ENCODE peak calls at places on chromosome 14, in six cellular contexts. One of them, this sample, is unnamed.
A peak's percentile ranks its signal among the peaks of the same experiment; 100 is the strongest.

GRCh38 chr14:88879016-88879415 is 54.6 kb downstream of the TTC8 start:
- DNase-seq in H1: no peak
- DNase-seq in GM23248: peak; percentile 94
- DNase-seq in MM.1S: no peak
- DNase-seq in GM12878: no peak
- DNase-seq in astrocyte: peak; percentile 85
- DNase-seq in this sample: no peak

GRCh38 chr14:77630111-77630510 is 13.7 kb upstream of the SPTLC2 start:
- DNase-seq in H1: no peak
- DNase-seq in GM23248: no peak
- DNase-seq in MM.1S: no peak
- DNase-seq in GM12878: no peak
- DNase-seq in astrocyte: no peak
- DNase-seq in this sample: no peak

GRCh38 chr14:51846631-51847488 is 13.6 kb upstream of the GNG2 start:
- DNase-seq in H1: peak; percentile 82
- DNase-seq in GM23248: no peak
- DNase-seq in MM.1S: peak; percentile 58
- DNase-seq in GM12878: peak; percentile 93
- DNase-seq in astrocyte: peak; percentile 42
- DNase-seq in this sample: peak; percentile 93

GRCh38 chr14:92922883-92923743 is at the start of gene CHGA:
- DNase-seq in H1: peak; percentile 94
- DNase-seq in GM23248: peak; percentile 47
- DNase-seq in MM.1S: no peak
- DNase-seq in GM12878: no peak
- DNase-seq in astrocyte: peak; percentile 8
- DNase-seq in this sample: peak; percentile 89

GRCh38 chr14:54659365-54659764 is 92.4 kb downstream of the SAMD4A start:
- DNase-seq in H1: no peak
- DNase-seq in GM23248: no peak
- DNase-seq in MM.1S: no peak
- DNase-seq in GM12878: no peak
- DNase-seq in astrocyte: no peak
- DNase-seq in this sample: no peak

GRCh38 chr14:106872619-106873446 is 1346.5 kb downstream of the TMEM121 start:
- DNase-seq in H1: peak; percentile 48
- DNase-seq in GM23248: peak; percentile 24
- DNase-seq in MM.1S: peak; percentile 54
- DNase-seq in GM12878: no peak
- DNase-seq in astrocyte: no peak
- DNase-seq in this sample: peak; percentile 3

GRCh38 chr14:105568859-105569766 is 42.7 kb downstream of the TMEM121 start:
- DNase-seq in H1: no peak
- DNase-seq in GM23248: no peak
- DNase-seq in MM.1S: no peak
- DNase-seq in GM12878: no peak
- DNase-seq in astrocyte: no peak
- DNase-seq in this sample: no peak

GRCh38 chr14:87131879-87132278 is 861.1 kb downstream of the GALC start:
- DNase-seq in H1: no peak
- DNase-seq in GM23248: peak; percentile 41
- DNase-seq in MM.1S: no peak
- DNase-seq in GM12878: no peak
- DNase-seq in astrocyte: peak; percentile 88
- DNase-seq in this sample: peak; percentile 35

GRCh38 chr14:104819361-104819771 is 18.5 kb downstream of the ZBTB42 start:
- DNase-seq in H1: no peak
- DNase-seq in GM23248: no peak
- DNase-seq in MM.1S: no peak
- DNase-seq in GM12878: no peak
- DNase-seq in astrocyte: no peak
- DNase-seq in this sample: no peak

GRCh38 chr14:103627073-103628025 is 1.7 kb upstream of the KLC1 start:
- DNase-seq in H1: no peak
- DNase-seq in GM23248: no peak
- DNase-seq in MM.1S: no peak
- DNase-seq in GM12878: no peak
- DNase-seq in astrocyte: no peak
- DNase-seq in this sample: no peak

GRCh38 chr14:103623883-103624482 is 5.0 kb upstream of the KLC1 start:
- DNase-seq in H1: no peak
- DNase-seq in GM23248: peak; percentile 43
- DNase-seq in MM.1S: no peak
- DNase-seq in GM12878: no peak
- DNase-seq in astrocyte: no peak
- DNase-seq in this sample: no peak

GRCh38 chr14:103624860-103625259 is 4.2 kb upstream of the KLC1 start:
- DNase-seq in H1: no peak
- DNase-seq in GM23248: peak; percentile 96
- DNase-seq in MM.1S: no peak
- DNase-seq in GM12878: no peak
- DNase-seq in astrocyte: peak; percentile 56
- DNase-seq in this sample: no peak

GRCh38 chr14:103626150-103626850 is 2.7 kb upstream of the KLC1 start:
- DNase-seq in H1: no peak
- DNase-seq in GM23248: peak; percentile 10
- DNase-seq in MM.1S: peak; percentile 40
- DNase-seq in GM12878: no peak
- DNase-seq in astrocyte: no peak
- DNase-seq in this sample: no peak

DNA sequence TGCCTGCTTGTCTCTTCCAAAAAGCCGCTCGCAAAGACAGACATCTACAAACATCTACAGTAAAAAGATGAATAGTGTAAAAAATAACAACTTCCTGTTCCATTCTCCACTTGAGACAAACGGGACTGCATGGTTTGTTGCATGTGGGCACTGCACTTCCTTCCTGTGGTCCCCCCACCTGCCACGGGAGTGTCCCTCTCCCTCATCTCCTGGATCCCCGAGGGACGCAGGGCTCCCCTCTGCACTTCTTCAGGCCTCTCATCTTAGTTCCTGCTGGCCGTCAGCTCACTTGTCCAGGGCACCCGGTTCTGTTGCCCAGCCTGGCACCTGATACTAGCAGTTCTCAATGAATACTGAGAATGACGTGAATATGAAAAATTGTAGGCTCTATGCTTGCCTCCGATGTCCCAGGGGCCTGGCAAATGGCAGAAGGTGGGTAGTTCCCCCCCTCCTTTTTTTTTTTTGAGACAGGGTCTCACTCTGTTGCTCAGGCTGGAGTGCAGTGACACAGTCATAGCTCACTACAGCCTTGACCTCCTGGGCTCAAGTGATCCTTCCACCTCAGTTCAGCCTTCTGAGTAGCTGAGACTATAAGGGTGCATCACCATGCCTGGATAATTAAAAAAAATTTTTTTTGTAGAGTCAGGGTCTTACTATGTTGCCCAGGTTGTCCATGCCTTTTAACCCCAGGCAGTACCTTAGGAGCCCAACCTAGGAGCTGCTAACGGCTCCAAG is 3.5 kb upstream of the KLC1 start:
- DNase-seq in H1: no peak
- DNase-seq in GM23248: no peak
- DNase-seq in MM.1S: no peak
- DNase-seq in GM12878: no peak
- DNase-seq in astrocyte: no peak
- DNase-seq in this sample: no peak
- H3K4me2 ChIP-seq in H1: no peak overlapping the region
- H3K4me2 ChIP-seq in GM23248: peak overlapping the region; percentile 57
- H3K4me2 ChIP-seq in MM.1S: no peak overlapping the region
- H3K4me2 ChIP-seq in GM12878: peak overlapping the region; percentile 61
- H3K4me2 ChIP-seq in astrocyte: peak overlapping the region; percentile 48
- H3K4me2 ChIP-seq in this sample: no peak overlapping the region

DNA sequence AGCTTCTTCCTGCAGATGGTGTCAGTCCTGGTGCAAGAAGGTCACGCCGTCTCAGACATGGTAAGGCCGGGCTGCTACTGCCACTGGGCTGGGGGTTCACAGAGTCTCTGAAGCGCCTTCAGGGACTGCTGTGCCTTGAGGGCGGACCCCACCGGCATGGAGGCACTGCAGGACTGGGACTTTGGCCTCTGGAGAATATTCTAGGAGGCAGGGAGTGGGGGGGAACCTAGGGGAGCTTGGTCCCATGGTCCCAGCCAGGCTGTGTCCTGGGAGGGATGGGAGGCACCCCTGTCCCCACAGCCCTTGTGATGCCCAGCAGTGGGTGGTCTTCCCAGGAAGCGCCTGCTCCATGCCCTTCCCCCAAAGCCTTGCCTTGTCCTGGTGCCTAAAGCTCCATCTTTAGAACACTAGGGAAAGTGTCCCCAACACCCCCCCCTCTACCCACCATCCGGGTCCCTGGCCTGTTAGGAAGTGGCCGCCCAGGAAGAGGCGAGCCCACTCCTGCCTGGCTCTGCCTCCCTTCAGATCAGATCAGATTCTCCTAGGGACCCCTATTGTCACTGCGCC is 1.5 kb downstream of the AMN start:
- DNase-seq in H1: no peak
- DNase-seq in GM23248: no peak
- DNase-seq in MM.1S: no peak
- DNase-seq in GM12878: no peak
- DNase-seq in astrocyte: no peak
- DNase-seq in this sample: no peak
- TF ChIP-seq EZH2 in H1: no peak
- TF ChIP-seq EZH2 in GM23248: no peak
- TF ChIP-seq EZH2 in MM.1S: no peak
- TF ChIP-seq EZH2 in GM12878: no peak
- TF ChIP-seq EZH2 in astrocyte: no peak
- TF ChIP-seq EZH2 in this sample: no peak

GRCh38 chr14:32201816-32202467 is at the start of gene RNU6-7:
- DNase-seq in H1: peak; percentile 52
- DNase-seq in GM23248: peak; percentile 27
- DNase-seq in MM.1S: no peak
- DNase-seq in GM12878: no peak
- DNase-seq in astrocyte: peak; percentile 18
- DNase-seq in this sample: peak; percentile 45

GRCh38 chr14:32202468-32202865 is 602 bp downstream of the RNU6-8 start:
- DNase-seq in H1: no peak
- DNase-seq in GM23248: no peak
- DNase-seq in MM.1S: no peak
- DNase-seq in GM12878: no peak
- DNase-seq in astrocyte: no peak
- DNase-seq in this sample: peak; percentile 28

GRCh38 chr14:32203928-32204357 is 874 bp upstream of the RNU6-8 start:
- DNase-seq in H1: no peak
- DNase-seq in GM23248: no peak
- DNase-seq in MM.1S: no peak
- DNase-seq in GM12878: no peak
- DNase-seq in astrocyte: no peak
- DNase-seq in this sample: peak; percentile 44

GRCh38 chr14:32201196-32201815 is 539 bp upstream of the RNU6-7 start:
- DNase-seq in H1: peak; percentile 95
- DNase-seq in GM23248: peak; percentile 64
- DNase-seq in MM.1S: peak; percentile 83
- DNase-seq in GM12878: no peak
- DNase-seq in astrocyte: peak; percentile 52
- DNase-seq in this sample: peak; percentile 98

GRCh38 chr14:32202941-32203882 is at the start of gene RNU6-8:
- DNase-seq in H1: peak; percentile 85
- DNase-seq in GM23248: peak; percentile 78
- DNase-seq in MM.1S: peak; percentile 83
- DNase-seq in GM12878: peak; percentile 57
- DNase-seq in astrocyte: peak; percentile 93
- DNase-seq in this sample: peak; percentile 95
- H3K4me1 ChIP-seq in H1: no peaks in the 10 kb centered on the region
- H3K4me1 ChIP-seq in GM23248: peaks cover 13% of the 10 kb centered on the region
- H3K4me1 ChIP-seq in MM.1S: peaks cover 29% of the 10 kb centered on the region
- H3K4me1 ChIP-seq in GM12878: peaks cover 33% of the 10 kb centered on the region
- H3K4me1 ChIP-seq in astrocyte: peaks cover 5% of the 10 kb centered on the region
- H3K4me1 ChIP-seq in this sample: no peaks in the 10 kb centered on the region

GRCh38 chr14:61218765-61219164 is 62.4 kb downstream of the TMEM30B start:
- DNase-seq in H1: no peak
- DNase-seq in GM23248: peak; percentile 61
- DNase-seq in MM.1S: no peak
- DNase-seq in GM12878: no peak
- DNase-seq in astrocyte: no peak
- DNase-seq in this sample: peak; percentile 33

GRCh38 chr14:61219673-61220072 is 61.5 kb downstream of the TMEM30B start:
- DNase-seq in H1: no peak
- DNase-seq in GM23248: peak; percentile 71
- DNase-seq in MM.1S: no peak
- DNase-seq in GM12878: no peak
- DNase-seq in astrocyte: no peak
- DNase-seq in this sample: no peak

GRCh38 chr14:61217516-61217915 is 63.6 kb downstream of the TMEM30B start:
- DNase-seq in H1: no peak
- DNase-seq in GM23248: peak; percentile 20
- DNase-seq in MM.1S: no peak
- DNase-seq in GM12878: no peak
- DNase-seq in astrocyte: no peak
- DNase-seq in this sample: no peak

GRCh38 chr14:61218157-61218556 is 63.0 kb downstream of the TMEM30B start:
- DNase-seq in H1: no peak
- DNase-seq in GM23248: no peak
- DNase-seq in MM.1S: no peak
- DNase-seq in GM12878: no peak
- DNase-seq in astrocyte: no peak
- DNase-seq in this sample: no peak

GRCh38 chr14:61219256-61219655 is 61.9 kb downstream of the TMEM30B start:
- DNase-seq in H1: no peak
- DNase-seq in GM23248: peak; percentile 61
- DNase-seq in MM.1S: no peak
- DNase-seq in GM12878: no peak
- DNase-seq in astrocyte: no peak
- DNase-seq in this sample: no peak
- H3K4me2 ChIP-seq in H1: no peak overlapping the region
- H3K4me2 ChIP-seq in GM23248: peak overlapping the region; percentile 39
- H3K4me2 ChIP-seq in MM.1S: no peak overlapping the region
- H3K4me2 ChIP-seq in GM12878: no peak overlapping the region
- H3K4me2 ChIP-seq in astrocyte: no peak overlapping the region
- H3K4me2 ChIP-seq in this sample: no peak overlapping the region

GRCh38 chr14:99675381-99675835 is 8.7 kb upstream of the CYP46A1 start:
- DNase-seq in H1: no peak
- DNase-seq in GM23248: no peak
- DNase-seq in MM.1S: no peak
- DNase-seq in GM12878: no peak
- DNase-seq in astrocyte: no peak
- DNase-seq in this sample: no peak
- TF ChIP-seq EZH2 in H1: no peak
- TF ChIP-seq EZH2 in GM23248: no peak
- TF ChIP-seq EZH2 in MM.1S: no peak
- TF ChIP-seq EZH2 in GM12878: no peak
- TF ChIP-seq EZH2 in astrocyte: no peak
- TF ChIP-seq EZH2 in this sample: no peak

GRCh38 chr14:91406451-91406850 is 11.2 kb downstream of the CCDC88C start:
- DNase-seq in H1: no peak
- DNase-seq in GM23248: no peak
- DNase-seq in MM.1S: no peak
- DNase-seq in GM12878: no peak
- DNase-seq in astrocyte: no peak
- DNase-seq in this sample: no peak
- H3K4me1 ChIP-seq in H1: peaks cover 7% of the 10 kb centered on the region
- H3K4me1 ChIP-seq in GM23248: no peaks in the 10 kb centered on the region
- H3K4me1 ChIP-seq in MM.1S: peaks cover 73% of the 10 kb centered on the region
- H3K4me1 ChIP-seq in GM12878: peaks cover 57% of the 10 kb centered on the region
- H3K4me1 ChIP-seq in astrocyte: no peaks in the 10 kb centered on the region
- H3K4me1 ChIP-seq in this sample: peaks cover 15% of the 10 kb centered on the region

GRCh38 chr14:23862513-23862912 is 91.1 kb upstream of the DHRS4 start:
- DNase-seq in H1: no peak
- DNase-seq in GM23248: no peak
- DNase-seq in MM.1S: no peak
- DNase-seq in GM12878: no peak
- DNase-seq in astrocyte: no peak
- DNase-seq in this sample: no peak
- H3K4me2 ChIP-seq in H1: no peak overlapping the region
- H3K4me2 ChIP-seq in GM23248: no peak overlapping the region
- H3K4me2 ChIP-seq in MM.1S: no peak overlapping the region
- H3K4me2 ChIP-seq in GM12878: no peak overlapping the region
- H3K4me2 ChIP-seq in astrocyte: no peak overlapping the region
- H3K4me2 ChIP-seq in this sample: no peak overlapping the region

GRCh38 chr14:56874375-56874774 is 64.1 kb upstream of the OTX2 start:
- DNase-seq in H1: peak; percentile 71
- DNase-seq in GM23248: peak; percentile 2
- DNase-seq in MM.1S: no peak
- DNase-seq in GM12878: no peak
- DNase-seq in astrocyte: no peak
- DNase-seq in this sample: peak; percentile 88
- TF ChIP-seq EZH2 in H1: no peak
- TF ChIP-seq EZH2 in GM23248: no peak
- TF ChIP-seq EZH2 in MM.1S: no peak
- TF ChIP-seq EZH2 in GM12878: no peak
- TF ChIP-seq EZH2 in astrocyte: no peak
- TF ChIP-seq EZH2 in this sample: no peak